ENCODE peak calls at places on chromosomes 2 and 18, in four cellular contexts. One of them, this sample, is unnamed.

GRCh38 chr2:207768891-207769596 is 662 bp downstream of the FZD5 start:
- DNase-seq in adrenal gland: peak
- DNase-seq in thyroid gland: peak
- DNase-seq in AG04449: no peak
- DNase-seq in this sample: peak

GRCh38 chr2:143345887-143346612 is 216.8 kb downstream of the ARHGAP15 start:
- DNase-seq in thyroid gland: no peak
- DNase-seq in adrenal gland: no peak
- DNase-seq in AG04449: no peak
- DNase-seq in this sample: no peak

GRCh38 chr2:127581516-127582490 is 46.3 kb downstream of the MYO7B start:
- DNase-seq in thyroid gland: no peak
- DNase-seq in AG04449: no peak
- DNase-seq in adrenal gland: no peak
- DNase-seq in this sample: no peak

GRCh38 chr2:1517786-1518500 is 104.7 kb downstream of the TPO start:
- DNase-seq in adrenal gland: no peak
- DNase-seq in thyroid gland: no peak
- DNase-seq in AG04449: no peak
- DNase-seq in this sample: no peak

GRCh38 chr2:20062615-20063545 is 11.5 kb upstream of the LAPTM4A start:
- DNase-seq in thyroid gland: peak
- DNase-seq in AG04449: peak
- DNase-seq in adrenal gland: no peak
- DNase-seq in this sample: peak

GRCh38 chr18:44915661-44916060 is 235.0 kb downstream of the SETBP1 start:
- DNase-seq in AG04449: no peak
- DNase-seq in thyroid gland: no peak
- DNase-seq in adrenal gland: no peak
- DNase-seq in this sample: no peak

GRCh38 chr2:98883780-98884211 is 52.2 kb downstream of the CRACDL start:
- DNase-seq in thyroid gland: no peak
- DNase-seq in adrenal gland: no peak
- DNase-seq in AG04449: no peak
- DNase-seq in this sample: no peak

GRCh38 chr18:52228158-52228557 is 111.8 kb upstream of the DCC start:
- DNase-seq in AG04449: no peak
- DNase-seq in thyroid gland: no peak
- DNase-seq in adrenal gland: no peak
- DNase-seq in this sample: no peak

GRCh38 chr18:48545690-48546365 is 7.0 kb downstream of the CTIF start:
- DNase-seq in AG04449: no peak
- DNase-seq in adrenal gland: peak
- DNase-seq in thyroid gland: no peak
- DNase-seq in this sample: peak

GRCh38 chr2:38260469-38260868 is 116.6 kb downstream of the ATL2 start:
- DNase-seq in thyroid gland: no peak
- DNase-seq in adrenal gland: no peak
- DNase-seq in AG04449: no peak
- DNase-seq in this sample: peak

GRCh38 chr2:98191880-98192279 is 104.9 kb downstream of the VWA3B start:
- DNase-seq in AG04449: no peak
- DNase-seq in thyroid gland: no peak
- DNase-seq in adrenal gland: no peak
- DNase-seq in this sample: no peak

GRCh38 chr2:172516299-172516698 is 39.6 kb upstream of the PDK1 start:
- DNase-seq in thyroid gland: no peak
- DNase-seq in AG04449: peak
- DNase-seq in adrenal gland: no peak
- DNase-seq in this sample: peak

GRCh38 chr2:172513524-172513900 is 42.4 kb upstream of the PDK1 start:
- DNase-seq in AG04449: no peak
- DNase-seq in thyroid gland: no peak
- DNase-seq in adrenal gland: no peak
- DNase-seq in this sample: no peak

GRCh38 chr2:172510582-172510981 is 45.3 kb upstream of the PDK1 start:
- DNase-seq in adrenal gland: no peak
- DNase-seq in AG04449: no peak
- DNase-seq in thyroid gland: no peak
- DNase-seq in this sample: no peak

GRCh38 chr2:172512810-172513523 is 42.9 kb upstream of the PDK1 start:
- DNase-seq in thyroid gland: no peak
- DNase-seq in AG04449: no peak
- DNase-seq in adrenal gland: no peak
- DNase-seq in this sample: no peak

DNA sequence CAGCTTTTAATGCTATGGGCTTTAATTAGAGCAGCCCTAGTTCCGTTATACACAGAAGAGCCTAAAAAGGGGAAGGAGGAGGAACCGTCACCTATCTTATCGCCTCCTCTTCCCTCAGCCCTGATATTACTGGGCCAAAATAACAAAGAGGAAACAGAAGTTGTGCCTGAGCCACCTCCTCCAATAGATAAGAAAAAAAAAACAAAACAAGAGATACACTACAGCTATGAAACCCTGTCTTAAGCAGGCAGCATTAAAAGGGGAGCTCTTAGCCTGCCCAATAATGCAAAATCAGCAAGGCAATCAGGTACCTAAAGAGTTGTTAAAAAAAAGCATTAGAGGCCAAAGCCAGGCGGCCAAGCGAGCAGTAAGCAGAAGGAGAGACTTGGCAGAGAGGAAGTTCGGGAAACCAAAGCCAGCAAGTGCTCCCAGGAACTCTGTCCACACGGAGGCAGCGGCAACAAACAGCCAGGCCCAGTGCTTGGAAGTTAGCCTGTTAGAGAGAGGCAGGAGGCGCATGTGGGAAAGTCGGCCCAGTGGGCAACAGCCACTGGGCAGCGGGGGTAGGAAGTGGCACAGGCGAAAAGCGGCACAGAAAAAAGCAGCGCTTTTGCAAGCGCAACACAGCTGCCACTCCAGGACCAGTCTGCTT is 41.8 kb upstream of the PDK1 start:
- DNase-seq in thyroid gland: no peak
- DNase-seq in AG04449: no peak
- DNase-seq in adrenal gland: peak
- DNase-seq in this sample: no peak
- H3K4me3 ChIP-seq in thyroid gland: no peak
- H3K4me3 ChIP-seq in AG04449: no peak
- H3K4me3 ChIP-seq in adrenal gland: no peak
- H3K4me3 ChIP-seq in this sample: no peak

GRCh38 chr2:23565374-23565773 is 180.4 kb downstream of the KLHL29 start:
- DNase-seq in adrenal gland: no peak
- DNase-seq in AG04449: no peak
- DNase-seq in thyroid gland: no peak
- DNase-seq in this sample: no peak
- H3K4me3 ChIP-seq in adrenal gland: no peak
- H3K4me3 ChIP-seq in AG04449: no peak
- H3K4me3 ChIP-seq in thyroid gland: no peak
- H3K4me3 ChIP-seq in this sample: no peak

GRCh38 chr2:24452499-24452878 is 38.6 kb upstream of the NCOA1 start:
- DNase-seq in adrenal gland: no peak
- DNase-seq in thyroid gland: no peak
- DNase-seq in AG04449: no peak
- DNase-seq in this sample: no peak

GRCh38 chr2:24456610-24457556 is 34.2 kb upstream of the NCOA1 start:
- DNase-seq in AG04449: no peak
- DNase-seq in adrenal gland: peak
- DNase-seq in thyroid gland: peak
- DNase-seq in this sample: peak

GRCh38 chr2:24453379-24454073 is 37.5 kb upstream of the NCOA1 start:
- DNase-seq in thyroid gland: no peak
- DNase-seq in AG04449: no peak
- DNase-seq in adrenal gland: no peak
- DNase-seq in this sample: no peak

GRCh38 chr2:24451805-24452498 is 39.1 kb upstream of the NCOA1 start:
- DNase-seq in adrenal gland: no peak
- DNase-seq in thyroid gland: no peak
- DNase-seq in AG04449: no peak
- DNase-seq in this sample: no peak

GRCh38 chr2:24454258-24454657 is 36.8 kb upstream of the NCOA1 start:
- DNase-seq in thyroid gland: no peak
- DNase-seq in adrenal gland: no peak
- DNase-seq in AG04449: no peak
- DNase-seq in this sample: no peak
- H3K4me3 ChIP-seq in thyroid gland: no peak
- H3K4me3 ChIP-seq in adrenal gland: no peak
- H3K4me3 ChIP-seq in AG04449: peak
- H3K4me3 ChIP-seq in this sample: peak

GRCh38 chr18:23229472-23229871 is 94.2 kb downstream of the CABLES1 start:
- DNase-seq in thyroid gland: no peak
- DNase-seq in adrenal gland: no peak
- DNase-seq in AG04449: no peak
- DNase-seq in this sample: no peak
- H3K4me3 ChIP-seq in thyroid gland: no peak
- H3K4me3 ChIP-seq in adrenal gland: no peak
- H3K4me3 ChIP-seq in AG04449: no peak
- H3K4me3 ChIP-seq in this sample: no peak

DNA sequence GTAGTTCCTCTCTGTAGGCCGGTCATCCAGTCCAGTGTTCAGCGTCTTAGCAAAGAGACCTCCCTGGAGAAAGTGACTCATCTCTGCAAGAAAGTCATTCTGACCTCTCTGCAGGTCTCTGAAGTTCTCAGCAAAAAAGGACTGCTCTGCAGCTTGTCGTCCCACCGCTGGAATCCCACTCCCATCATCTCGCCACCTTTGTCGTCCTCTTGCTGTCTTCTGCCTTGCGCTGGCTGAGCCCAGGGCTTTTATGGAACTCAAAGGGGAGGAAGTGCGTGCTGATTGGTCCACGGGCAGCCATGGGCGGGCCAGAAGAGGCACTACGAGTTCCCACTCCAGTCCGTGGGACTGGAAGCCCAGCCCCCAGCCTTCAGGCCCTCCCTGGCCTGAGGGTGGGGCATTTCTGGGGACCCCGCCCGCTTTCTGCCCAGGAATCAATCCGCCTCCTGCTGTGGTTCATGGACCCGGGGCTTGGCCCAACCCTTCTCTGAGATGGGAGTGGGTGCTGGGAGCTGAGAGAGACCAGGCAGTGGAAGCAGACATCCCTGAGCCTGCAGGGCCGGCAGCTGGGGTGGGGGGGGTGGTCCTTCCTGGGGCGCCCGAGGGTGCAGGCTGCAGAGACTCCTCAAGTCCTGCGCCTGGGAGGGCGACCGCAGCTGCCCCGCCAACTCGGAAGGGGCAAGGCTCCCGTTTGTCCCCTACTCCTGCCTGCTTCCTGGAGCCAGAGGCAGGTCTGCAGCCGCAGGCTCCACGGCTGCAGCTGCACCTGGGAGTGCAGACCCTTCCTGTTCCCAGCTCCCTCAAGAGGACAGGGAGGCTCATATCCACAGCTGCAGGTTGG is 660.7 kb upstream of the RAB6C start:
- DNase-seq in AG04449: no peak
- DNase-seq in thyroid gland: no peak
- DNase-seq in adrenal gland: no peak
- DNase-seq in this sample: no peak
- H3K4me3 ChIP-seq in AG04449: no peak
- H3K4me3 ChIP-seq in thyroid gland: no peak
- H3K4me3 ChIP-seq in adrenal gland: no peak
- H3K4me3 ChIP-seq in this sample: no peak

GRCh38 chr18:8814206-8814605 is 108.8 kb downstream of the MTCL1 start:
- DNase-seq in adrenal gland: no peak
- DNase-seq in AG04449: no peak
- DNase-seq in thyroid gland: no peak
- DNase-seq in this sample: no peak
- H3K4me3 ChIP-seq in adrenal gland: no peak
- H3K4me3 ChIP-seq in AG04449: peak
- H3K4me3 ChIP-seq in thyroid gland: no peak
- H3K4me3 ChIP-seq in this sample: no peak

DNA sequence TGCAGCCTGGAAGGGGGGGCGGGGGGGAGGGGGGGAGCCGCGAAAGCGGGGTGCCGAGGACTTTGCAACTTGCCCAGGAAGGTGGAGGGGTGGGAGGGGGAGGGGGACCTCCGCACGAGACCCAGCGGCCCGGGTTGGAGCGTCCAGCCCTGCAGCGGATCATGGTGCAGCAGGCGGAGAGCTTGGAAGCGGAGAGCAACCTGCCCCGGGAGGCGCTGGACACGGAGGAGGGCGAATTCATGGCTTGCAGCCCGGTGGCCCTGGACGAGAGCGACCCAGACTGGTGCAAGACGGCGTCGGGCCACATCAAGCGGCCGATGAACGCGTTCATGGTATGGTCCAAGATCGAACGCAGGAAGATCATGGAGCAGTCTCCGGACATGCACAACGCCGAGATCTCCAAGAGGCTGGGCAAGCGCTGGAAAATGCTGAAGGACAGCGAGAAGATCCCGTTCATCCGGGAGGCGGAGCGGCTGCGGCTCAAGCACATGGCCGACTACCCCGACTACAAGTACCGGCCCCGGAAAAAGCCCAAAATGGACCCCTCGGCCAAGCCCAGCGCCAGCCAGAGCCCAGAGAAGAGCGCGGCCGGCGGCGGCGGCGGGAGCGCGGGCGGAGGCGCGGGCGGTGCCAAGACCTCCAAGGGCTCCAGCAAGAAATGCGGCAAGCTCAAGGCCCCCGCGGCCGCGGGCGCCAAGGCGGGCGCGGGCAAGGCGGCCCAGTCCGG is 540 bp downstream of the SOX11 start:
- DNase-seq in thyroid gland: no peak
- DNase-seq in adrenal gland: no peak
- DNase-seq in AG04449: no peak
- DNase-seq in this sample: no peak
- H3K4me3 ChIP-seq in thyroid gland: no peak
- H3K4me3 ChIP-seq in adrenal gland: no peak
- H3K4me3 ChIP-seq in AG04449: peak
- H3K4me3 ChIP-seq in this sample: no peak

GRCh38 chr2:49226360-49226759 is 72.0 kb upstream of the FSHR start:
- DNase-seq in AG04449: no peak
- DNase-seq in adrenal gland: no peak
- DNase-seq in thyroid gland: no peak
- DNase-seq in this sample: no peak
- H3K4me3 ChIP-seq in AG04449: no peak
- H3K4me3 ChIP-seq in adrenal gland: no peak
- H3K4me3 ChIP-seq in thyroid gland: no peak
- H3K4me3 ChIP-seq in this sample: no peak

GRCh38 chr2:51032748-51033355 is 920 bp upstream of the NRXN1 start:
- DNase-seq in adrenal gland: no peak
- DNase-seq in thyroid gland: no peak
- DNase-seq in AG04449: no peak
- DNase-seq in this sample: no peak
- H3K4me3 ChIP-seq in adrenal gland: no peak
- H3K4me3 ChIP-seq in thyroid gland: no peak
- H3K4me3 ChIP-seq in AG04449: no peak
- H3K4me3 ChIP-seq in this sample: no peak

This sample was measured in SJSA1.